ENCODE peak calls at places on chromosomes 7 and 10, in four cellular contexts. D, K, R and J are unnamed samples. For H3K36me3, the result is how much of the 10 kb centered on the place peaks cover.

GRCh38 chr7:67918158-67918557 is 921.5 kb downstream of the TYW1 start:
- DNase-seq in D (no peak), K (no peak), R (no peak), J (no peak)

GRCh38 chr10:122981066-122981464 is 864 bp downstream of the PSTK start:
- DNase-seq in R (peak), D (no peak), K (peak), J (peak)

GRCh38 chr10:48648172-48648942 is 36.3 kb upstream of the WDFY4 start:
- DNase-seq in K (no peak), D (no peak), R (no peak), J (no peak)

GRCh38 chr7:33185786-33186185 is 56.4 kb downstream of the BBS9 start:
- DNase-seq in R (peak), D (no peak), K (peak), J (peak)

GRCh38 chr10:99339077-99339476 is 9.9 kb downstream of the CNNM1 start:
- DNase-seq in K (no peak), D (no peak), R (peak), J (peak)

GRCh38 chr7:54802114-54802513 is 43.1 kb upstream of the SEC61G start:
- DNase-seq in D (no peak), R (no peak), K (no peak), J (no peak)

GRCh38 chr7:14047709-14048399 is 58.4 kb upstream of the ETV1 start:
- DNase-seq in K (no peak), D (no peak), R (no peak), J (no peak)

GRCh38 chr7:143362126-143362961 is at the start of gene FAM131B:
- DNase-seq in R (no peak), D (no peak), K (peak), J (no peak)

GRCh38 chr7:30472771-30473392 is 5.7 kb downstream of the NOD1 start:
- DNase-seq in R (peak), K (peak), D (no peak), J (peak)

GRCh38 chr7:123285076-123285700 is 85.4 kb upstream of the SLC13A1 start:
- DNase-seq in R (no peak), D (no peak), K (no peak), J (no peak)

GRCh38 chr10:110508806-110509544 is 11.3 kb downstream of the DUSP5 start:
- DNase-seq in R (no peak), K (no peak), D (no peak), J (no peak)

GRCh38 chr10:95354130-95354529 is 63.3 kb upstream of the PDLIM1 start:
- DNase-seq in R (no peak), K (no peak), D (no peak), J (no peak)

GRCh38 chr7:107118109-107118900 is 50.5 kb upstream of the HBP1 start:
- DNase-seq in R (peak), K (peak), D (no peak), J (no peak)

GRCh38 chr7:73900286-73900685 is 39.3 kb downstream of the TMEM270 start:
- DNase-seq in R (peak), K (no peak), D (no peak), J (no peak)

GRCh38 chr7:143318661-143319060 is 2.8 kb downstream of the CLCN1 start:
- DNase-seq in K (peak), D (no peak), R (no peak), J (peak)

GRCh38 chr10:60789340-60789739 is 11.1 kb downstream of the CDK1 start:
- DNase-seq in K (no peak), R (no peak), D (no peak), J (no peak)

GRCh38 chr10:123606955-123607354 is 59.2 kb upstream of the GPR26 start:
- DNase-seq in K (no peak), D (no peak), R (no peak), J (no peak)

GRCh38 chr7:79598351-79598750 is 144.9 kb upstream of the MAGI2 start:
- DNase-seq in K (no peak), R (no peak), D (no peak), J (no peak)

GRCh38 chr10:93039110-93039509 is 21.5 kb upstream of the CYP26C1 start:
- DNase-seq in D (no peak), R (no peak), K (no peak), J (no peak)

GRCh38 chr7:34315032-34315431 is 343.0 kb upstream of the NPSR1 start:
- DNase-seq in R (peak), D (peak), K (peak), J (peak)

GRCh38 chr10:90319188-90319914 is 538.5 kb downstream of the HTR7 start:
- DNase-seq in R (peak), K (peak), D (no peak), J (peak)

GRCh38 chr10:71094712-71095390 is 117.5 kb upstream of the UNC5B start:
- DNase-seq in R (peak), D (no peak), K (no peak), J (peak)

GRCh38 chr10:98262571-98262970 is 5.4 kb downstream of the LOXL4 start:
- DNase-seq in D (no peak), K (peak), R (peak), J (peak)

GRCh38 chr10:80168679-80169380 is 36.3 kb downstream of the PLAC9 start:
- DNase-seq in R (no peak), D (no peak), K (no peak), J (no peak)
- TF ChIP-seq CTCF in R (peak), D (peak), K (peak), J (peak)

DNA sequence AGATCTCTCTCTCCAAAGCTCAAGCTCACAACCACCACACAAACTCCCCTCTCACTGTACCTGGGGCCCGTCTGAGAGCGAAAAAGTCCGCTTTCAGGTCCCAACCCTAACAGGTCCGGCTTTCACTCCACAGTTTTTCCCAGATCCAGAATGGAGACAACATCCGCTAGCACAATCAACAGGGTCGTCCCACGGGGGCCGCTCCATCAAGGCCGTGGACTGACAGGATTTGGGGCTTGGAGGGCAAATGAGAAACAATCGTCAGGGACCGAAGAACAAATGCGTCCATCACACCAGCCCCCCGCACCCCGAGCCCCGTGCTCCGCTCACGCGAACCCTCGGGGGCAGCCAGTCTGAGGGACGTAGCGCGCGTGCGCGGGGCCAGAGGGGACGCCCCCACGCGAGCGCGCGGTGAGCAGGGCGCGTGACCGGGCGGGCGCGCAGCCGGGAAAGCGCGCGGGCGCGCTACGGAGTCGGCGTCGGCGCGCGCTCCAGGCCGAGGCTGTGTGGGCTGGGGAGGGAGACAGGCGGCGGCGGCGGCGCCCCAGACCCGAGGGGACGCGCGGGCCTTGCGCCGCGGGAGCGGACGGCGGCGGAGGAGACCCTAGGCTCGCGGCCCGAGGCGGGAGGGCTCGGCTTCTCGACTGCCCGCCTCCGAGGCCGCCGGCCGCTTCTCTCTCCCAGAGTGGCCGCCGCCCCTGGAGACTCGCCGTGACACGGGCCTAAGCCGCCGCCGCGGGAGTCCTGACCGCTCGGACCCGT is at the start of gene SLK:
- DNase-seq in K (peak), R (peak), D (no peak), J (peak)
- H3K4me3 ChIP-seq in K (peak), R (peak), D (peak), J (peak)

GRCh38 chr7:1151653-1152425 is 8.2 kb downstream of the ZFAND2A start:
- DNase-seq in R (no peak), D (no peak), K (no peak), J (no peak)
- H3K36me3 ChIP-seq in R (under half), D (under half), K (under half), J (under half)

GRCh38 chr10:82089327-82089726 is 214.3 kb downstream of the NRG3 start:
- DNase-seq in K (no peak), R (no peak), D (no peak), J (no peak)
- TF ChIP-seq CTCF in K (no peak), R (no peak), D (no peak), J (no peak)

DNA sequence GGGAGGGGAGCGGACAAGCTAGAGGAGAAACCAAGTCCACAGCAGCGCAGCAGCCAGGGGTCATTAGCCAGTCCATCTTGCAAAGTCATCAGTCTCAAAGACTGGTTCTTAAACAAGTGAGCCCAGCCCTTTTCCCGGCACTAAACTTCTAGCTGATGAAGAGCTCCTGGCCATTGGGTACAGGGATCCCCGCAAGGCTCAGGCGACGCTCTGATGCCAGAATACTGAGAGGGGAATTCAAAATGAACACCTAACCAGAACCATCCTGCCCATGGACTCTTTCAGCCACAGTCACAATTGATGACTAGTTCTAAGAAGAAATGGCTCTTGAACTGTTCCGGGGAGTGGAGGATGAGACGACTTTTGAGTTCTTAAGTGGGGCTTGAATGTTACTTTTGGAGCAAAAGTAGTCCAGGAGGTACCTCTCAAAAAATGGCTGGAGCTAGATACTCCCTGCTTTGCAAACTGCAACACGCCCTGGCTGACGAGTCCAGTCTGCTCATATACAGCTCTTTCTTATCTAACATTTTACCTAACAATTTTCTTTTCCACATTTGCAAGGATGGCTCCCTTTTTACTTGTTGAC is 2.6 kb upstream of the TWIST1 start:
- DNase-seq in D (no peak), K (no peak), R (no peak), J (no peak)
- H3K4me3 ChIP-seq in D (no peak), K (no peak), R (no peak), J (no peak)